ENCODE peak calls at places on chromosome 18, in six cellular contexts. T is anterior cingulate cortex, C is endothelial cell, L is SW480, I is amniotic stem cell, U is right cardiac atrium. P is an unnamed sample.

GRCh38 chr18:36862182-36862581 is 33.3 kb downstream of the KIAA1328 start:
- DNase-seq in C (no peak), I (no peak), L (no peak), T (no peak), U (no peak), P (no peak)

GRCh38 chr18:74906189-74906588 is 302.8 kb downstream of the PTGR3 start:
- DNase-seq in T (no peak), C (no peak), I (no peak), L (no peak), U (no peak), P (no peak)

GRCh38 chr18:33404244-33404873 is 36.2 kb downstream of the CCDC178 start:
- DNase-seq in L (peak), U (no peak), C (no peak), T (no peak), I (no peak), P (no peak)

GRCh38 chr18:45291616-45292612 is 323.4 kb upstream of the SLC14A2 start:
- DNase-seq in I (no peak), L (no peak), C (no peak), U (no peak), T (no peak), P (no peak)

GRCh38 chr18:45783097-45784075 is 42.1 kb upstream of the SIGLEC15 start:
- DNase-seq in T (no peak), I (peak), U (no peak), L (no peak), C (no peak), P (no peak)

GRCh38 chr18:41326311-41326710 is 628.7 kb upstream of the PIK3C3 start:
- DNase-seq in L (no peak), C (no peak), I (no peak), U (no peak), T (no peak), P (no peak)

GRCh38 chr18:73509460-73509859 is 638.2 kb downstream of the FBXO15 start:
- DNase-seq in L (no peak), T (no peak), U (no peak), I (no peak), C (no peak), P (no peak)

GRCh38 chr18:74141638-74142037 is 6.0 kb downstream of the FBXO15 start:
- DNase-seq in T (no peak), U (no peak), L (no peak), I (no peak), C (no peak), P (no peak)

GRCh38 chr18:74183110-74183509 is 34.8 kb downstream of the TIMM21 start:
- DNase-seq in L (peak), T (no peak), C (no peak), U (no peak), I (no peak), P (no peak)

GRCh38 chr18:23071285-23071684 is 64.0 kb upstream of the CABLES1 start:
- DNase-seq in U (peak), C (no peak), I (no peak), L (peak), T (no peak), P (no peak)

GRCh38 chr18:45066868-45067267 is 386.2 kb downstream of the SETBP1 start:
- DNase-seq in I (no peak), L (no peak), C (no peak), T (no peak), U (peak), P (no peak)

GRCh38 chr18:46832856-46833255 is 76.0 kb upstream of the ST8SIA5 start:
- DNase-seq in U (no peak), L (no peak), C (no peak), T (no peak), I (no peak), P (no peak)

GRCh38 chr18:8413751-8414150 is 195.5 kb upstream of the RAB12 start:
- DNase-seq in I (no peak), U (no peak), T (no peak), L (no peak), C (no peak), P (no peak)

GRCh38 chr18:49813071-49813320 is 337 bp downstream of the ACAA2 start:
- DNase-seq in L (peak), I (no peak), C (peak), T (peak), U (peak), P (no peak)

P was measured in chondrocyte.